ENCODE peak calls at places on chromosomes 2 and 18, in nine cellular contexts. P, L, A, J, H, W, O, X and T are unnamed samples.

GRCh38 chr18:3538456-3538855 is 88.5 kb downstream of the TGIF1 start:
- DNase-seq in P (no peak), L (no peak), A (no peak), J (no peak), H (no peak), W (no peak), O (no peak), X (no peak), T (no peak)

GRCh38 chr2:228649447-228649846 is 468.0 kb upstream of the SPHKAP start:
- DNase-seq in P (no peak), L (peak), A (no peak), J (no peak), H (no peak), W (no peak), O (no peak), X (no peak), T (no peak)

GRCh38 chr2:240520143-240520973 is 37.4 kb downstream of the ANKMY1 start:
- DNase-seq in P (no peak), L (no peak), A (no peak), J (no peak), H (no peak), W (no peak), O (no peak), X (no peak), T (no peak)

GRCh38 chr2:164843346-164843841 is 1.8 kb upstream of the COBLL1 start:
- DNase-seq in P (no peak), L (no peak), A (no peak), J (no peak), H (peak), W (no peak), O (no peak), X (no peak), T (peak)

GRCh38 chr2:11411768-11412448 is 54.1 kb downstream of the E2F6 start:
- DNase-seq in P (no peak), L (peak), A (no peak), J (peak), H (peak), W (peak), O (no peak), X (no peak), T (peak)

GRCh38 chr2:144983107-144983506 is 463.2 kb upstream of the ZEB2 start:
- DNase-seq in P (no peak), L (no peak), A (no peak), J (no peak), H (no peak), W (no peak), O (no peak), X (no peak), T (no peak)

GRCh38 chr2:60530660-60531276 is 22.7 kb downstream of the BCL11A start:
- DNase-seq in P (no peak), L (peak), A (peak), J (no peak), H (peak), W (peak), O (peak), X (no peak), T (peak)

GRCh38 chr18:10715791-10716190 is 190.0 kb downstream of the NAPG start:
- DNase-seq in P (no peak), L (no peak), A (no peak), J (no peak), H (peak), W (peak), O (no peak), X (no peak), T (peak)

GRCh38 chr2:219010162-219010756 is 17.0 kb upstream of the CRYBA2 start:
- DNase-seq in P (no peak), L (peak), A (no peak), J (no peak), H (peak), W (peak), O (no peak), X (no peak), T (peak)

GRCh38 chr2:102301867-102302362 is 9.4 kb upstream of the IL1RL1 start:
- DNase-seq in P (no peak), L (peak), A (no peak), J (peak), H (peak), W (no peak), O (no peak), X (peak), T (no peak)

GRCh38 chr2:14492920-14493503 is 139.5 kb upstream of the LRATD1 start:
- DNase-seq in P (no peak), L (no peak), A (no peak), J (peak), H (peak), W (no peak), O (no peak), X (no peak), T (peak)

GRCh38 chr2:177392373-177393246 is at the start of gene AGPS:
- DNase-seq in P (peak), L (peak), A (peak), J (peak), H (peak), W (peak), O (peak), X (peak), T (peak)

GRCh38 chr2:211498551-211499205 is 942.3 kb downstream of the CPS1 start:
- DNase-seq in P (no peak), L (no peak), A (no peak), J (no peak), H (no peak), W (no peak), O (no peak), X (no peak), T (no peak)

GRCh38 chr2:218993345-218994315 is at the start of gene CRYBA2:
- DNase-seq in P (no peak), L (no peak), A (no peak), J (no peak), H (peak), W (peak), O (no peak), X (no peak), T (no peak)

GRCh38 chr2:75177427-75177826 is 21.9 kb downstream of the TACR1 start:
- DNase-seq in P (no peak), L (no peak), A (no peak), J (no peak), H (no peak), W (no peak), O (no peak), X (no peak), T (no peak)

GRCh38 chr2:70948350-70949003 is 12.8 kb downstream of the ATP6V1B1 start:
- DNase-seq in P (no peak), L (peak), A (peak), J (peak), H (peak), W (peak), O (peak), X (peak), T (peak)

GRCh38 chr2:100417745-100418090 is 250 bp upstream of the CHST10 start:
- DNase-seq in P (no peak), L (no peak), A (no peak), J (no peak), H (no peak), W (no peak), O (no peak), X (no peak), T (no peak)

GRCh38 chr2:131050896-131051295 is 42.4 kb downstream of the FAM168B start:
- DNase-seq in P (no peak), L (no peak), A (no peak), J (no peak), H (no peak), W (no peak), O (no peak), X (no peak), T (no peak)

GRCh38 chr2:188294547-188294946 is 2.9 kb downstream of the GULP1 start:
- DNase-seq in P (no peak), L (no peak), A (no peak), J (peak), H (peak), W (no peak), O (no peak), X (no peak), T (no peak)

GRCh38 chr2:119428488-119429224 is 3.0 kb upstream of the TMEM37 start:
- DNase-seq in P (no peak), L (peak), A (no peak), J (no peak), H (no peak), W (no peak), O (no peak), X (no peak), T (no peak)

GRCh38 chr2:164655750-164656149 is 34.5 kb upstream of the GRB14 start:
- DNase-seq in P (no peak), L (no peak), A (no peak), J (peak), H (peak), W (no peak), O (no peak), X (no peak), T (no peak)

GRCh38 chr2:49490710-49491109 is 336.4 kb upstream of the FSHR start:
- DNase-seq in P (no peak), L (peak), A (no peak), J (no peak), H (peak), W (peak), O (peak), X (no peak), T (no peak)
- TF ChIP-seq CTCF in P (peak), L (peak), A (peak), J (peak), H (peak), W (peak), O (peak), X (peak), T (no peak)

GRCh38 chr2:222714361-222715256 is 43.2 kb downstream of the MOGAT1 start:
- DNase-seq in P (no peak), L (no peak), A (peak), J (no peak), H (no peak), W (peak), O (no peak), X (no peak), T (no peak)
- H3K27ac ChIP-seq in P (peak), L (no peak), A (peak), J (no peak), H (no peak), W (no peak), O (peak), X (no peak), T (no peak)

DNA sequence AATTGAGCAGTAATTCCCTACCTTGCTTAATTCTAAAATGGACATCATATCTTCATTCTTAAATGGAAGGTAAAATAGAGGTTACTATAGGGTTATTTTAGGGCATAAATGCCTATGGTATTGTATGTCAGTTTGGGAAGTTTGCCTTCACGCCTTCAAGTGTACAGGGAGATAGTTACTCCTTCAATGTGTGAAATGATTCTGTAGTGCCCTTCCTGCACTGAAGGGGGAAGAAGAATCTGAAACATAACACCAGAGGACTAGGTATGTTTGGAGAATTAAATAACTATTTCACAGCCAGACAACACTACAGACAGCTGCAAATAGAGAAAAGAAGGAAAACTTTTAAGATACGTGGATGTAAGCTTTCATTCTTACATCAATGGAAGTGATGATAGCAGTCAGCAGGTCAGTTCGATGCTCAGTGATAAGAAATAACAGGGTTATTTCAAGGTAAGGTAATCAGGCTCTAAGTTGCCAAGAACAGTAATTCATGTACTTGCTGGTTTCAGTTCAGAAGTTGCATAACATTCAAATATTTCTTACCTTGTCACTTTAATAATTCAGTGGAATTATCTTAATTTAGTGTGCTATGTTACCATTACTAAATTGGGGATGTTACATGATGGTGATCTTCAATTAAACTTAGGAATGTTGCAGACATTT is 4.0 kb downstream of the PKP4 start:
- DNase-seq in P (no peak), L (peak), A (no peak), J (peak), H (peak), W (no peak), O (no peak), X (no peak), T (no peak)
- TF ChIP-seq CTCF in P (peak), L (peak), A (peak), J (no peak), H (peak), W (no peak), O (peak), X (no peak), T (no peak)

DNA sequence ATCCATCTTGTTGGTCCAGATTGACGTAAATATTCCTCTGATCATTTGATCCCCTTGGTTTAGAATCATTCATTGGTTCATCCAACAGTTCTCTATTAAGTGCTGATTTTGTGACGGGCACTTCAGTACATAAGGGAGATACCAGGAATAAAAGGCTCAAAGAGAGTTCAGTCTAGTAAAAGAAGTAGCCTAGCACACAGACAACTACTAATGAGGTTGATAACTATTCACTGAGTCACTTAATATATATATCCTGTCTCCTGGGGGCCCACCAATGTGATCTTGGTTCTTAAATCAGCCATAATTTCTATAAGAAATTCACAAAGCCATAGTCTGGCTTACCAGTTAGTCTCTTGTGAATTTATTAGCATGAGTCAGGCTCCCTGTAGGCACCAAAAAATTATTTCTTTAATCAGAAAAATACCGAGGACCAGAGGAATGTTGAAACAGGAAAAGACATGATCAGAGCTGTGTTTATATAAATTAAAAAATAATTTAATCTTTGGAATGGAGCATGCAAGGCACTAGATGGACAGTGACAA is 10.4 kb downstream of the KCNE4 start:
- DNase-seq in P (no peak), L (no peak), A (no peak), J (no peak), H (peak), W (no peak), O (no peak), X (no peak), T (no peak)
- H3K27ac ChIP-seq in P (no peak), L (no peak), A (no peak), J (no peak), H (no peak), W (no peak), O (no peak), X (no peak), T (no peak)

GRCh38 chr2:181918188-181918587 is 26.7 kb downstream of the ITPRID2 start:
- DNase-seq in P (no peak), L (no peak), A (no peak), J (no peak), H (no peak), W (no peak), O (no peak), X (no peak), T (no peak)

GRCh38 chr2:181911830-181912229 is 20.3 kb downstream of the ITPRID2 start:
- DNase-seq in P (no peak), L (no peak), A (no peak), J (no peak), H (no peak), W (no peak), O (no peak), X (no peak), T (no peak)

GRCh38 chr2:181917378-181917735 is 25.8 kb downstream of the ITPRID2 start:
- DNase-seq in P (no peak), L (no peak), A (no peak), J (no peak), H (no peak), W (no peak), O (no peak), X (no peak), T (no peak)

GRCh38 chr2:181915096-181915495 is 23.6 kb downstream of the ITPRID2 start:
- DNase-seq in P (no peak), L (no peak), A (no peak), J (no peak), H (no peak), W (no peak), O (no peak), X (no peak), T (no peak)

DNA sequence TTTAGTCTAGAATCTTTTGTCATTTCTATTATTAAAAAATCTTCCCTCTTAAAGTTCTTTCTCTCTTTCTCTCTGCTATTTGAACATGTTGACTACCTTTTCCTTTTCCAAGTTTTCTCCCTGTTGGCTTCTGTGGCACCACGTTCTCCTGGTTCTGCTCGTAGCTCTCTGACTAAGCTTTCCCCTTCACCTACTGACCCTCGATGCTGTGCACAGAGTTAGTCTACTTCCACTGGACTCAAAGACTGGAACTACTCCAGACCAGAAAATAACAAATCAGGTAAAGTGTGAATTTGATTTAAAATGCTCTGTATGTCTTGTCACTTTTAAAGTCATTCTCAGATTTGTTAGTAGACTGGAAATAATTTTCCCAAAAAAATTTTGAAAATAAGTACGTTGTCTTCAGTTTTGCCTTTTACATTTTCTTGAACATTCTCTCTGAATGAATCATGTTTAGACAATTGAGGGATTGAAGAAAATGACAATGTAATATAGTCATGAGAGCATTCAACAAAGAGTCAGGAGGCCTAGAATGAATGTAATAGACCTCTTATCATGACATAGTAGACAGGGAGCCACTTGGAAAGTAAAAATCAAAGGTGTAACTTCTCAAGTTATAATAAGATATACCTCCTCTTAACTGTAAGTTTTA is 25.3 kb downstream of the ITPRID2 start:
- DNase-seq in P (no peak), L (no peak), A (no peak), J (peak), H (peak), W (no peak), O (no peak), X (no peak), T (no peak)
- TF ChIP-seq CTCF in P (no peak), L (no peak), A (no peak), J (no peak), H (no peak), W (no peak), O (no peak), X (no peak), T (no peak)

GRCh38 chr2:120736955-120737801 is 1.5 kb downstream of the GLI2 start:
- DNase-seq in P (no peak), L (peak), A (peak), J (no peak), H (peak), W (peak), O (peak), X (no peak), T (peak)

GRCh38 chr2:120736202-120736954 is 710 bp downstream of the GLI2 start:
- DNase-seq in P (no peak), L (peak), A (no peak), J (peak), H (no peak), W (no peak), O (peak), X (no peak), T (peak)

GRCh38 chr2:120738786-120739771 is 3.4 kb downstream of the GLI2 start:
- DNase-seq in P (no peak), L (peak), A (no peak), J (no peak), H (peak), W (no peak), O (peak), X (no peak), T (no peak)

GRCh38 chr2:120735750-120736170 is at the start of gene GLI2:
- DNase-seq in P (no peak), L (peak), A (peak), J (peak), H (peak), W (peak), O (peak), X (peak), T (peak)

DNA sequence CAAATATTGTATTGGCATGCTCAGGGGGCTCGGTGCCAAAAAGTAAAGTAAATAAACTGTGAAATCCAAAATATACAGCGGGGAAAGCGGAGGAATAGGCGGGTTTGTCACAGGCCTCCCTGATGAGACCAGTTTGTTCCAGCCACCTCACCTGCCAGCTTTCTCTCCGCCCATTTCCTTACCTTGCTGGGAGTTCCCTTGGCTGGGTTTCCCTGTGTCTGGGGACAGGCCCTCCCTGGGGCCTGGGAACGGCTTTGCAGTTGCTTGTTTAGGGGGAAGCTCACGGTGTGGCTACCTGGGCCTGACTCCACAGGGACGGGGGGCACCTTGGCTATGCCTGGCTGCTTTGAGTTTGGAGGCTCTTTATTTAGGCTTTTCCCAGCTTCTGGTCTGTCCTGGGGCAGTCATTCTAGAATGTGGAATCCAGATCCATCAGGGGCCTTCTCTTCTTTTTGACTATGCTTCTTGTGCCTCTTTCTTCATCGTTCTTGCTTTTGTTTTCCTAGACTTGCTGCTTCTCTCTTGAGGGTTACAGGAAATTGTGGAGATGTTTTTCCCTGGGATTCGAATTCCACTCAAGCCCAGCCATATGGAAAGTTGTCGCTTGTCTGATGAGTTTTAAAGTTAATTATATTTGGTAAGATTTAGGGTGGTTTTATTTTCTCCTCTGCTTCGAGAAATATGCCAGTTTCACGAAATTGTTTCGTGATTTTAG is 2.3 kb downstream of the GLI2 start:
- DNase-seq in P (no peak), L (no peak), A (no peak), J (no peak), H (peak), W (peak), O (peak), X (no peak), T (no peak)
- H3K27ac ChIP-seq in P (peak), L (peak), A (peak), J (no peak), H (peak), W (no peak), O (no peak), X (no peak), T (peak)

GRCh38 chr2:64000630-64001381 is 18.4 kb downstream of the VPS54 start:
- DNase-seq in P (no peak), L (no peak), A (no peak), J (no peak), H (no peak), W (peak), O (no peak), X (no peak), T (no peak)
- TF ChIP-seq CTCF in P (no peak), L (peak), A (peak), J (peak), H (no peak), W (no peak), O (peak), X (peak), T (no peak)